ENCODE peak calls at places on chromosomes 5 and 9, in eight cellular contexts. One of them, this sample, is unnamed.

GRCh38 chr5:105903069-105903468 is 1767.7 kb downstream of the EFNA5 start:
- DNase-seq in uterus: no peak
- DNase-seq in IMR-90: peak
- DNase-seq in esophagus squamous epithelium: no peak
- DNase-seq in stomach: no peak
- DNase-seq in heart left ventricle: no peak
- DNase-seq in gastrocnemius medialis: no peak
- DNase-seq in HepG2: no peak
- DNase-seq in this sample: no peak

GRCh38 chr5:94471496-94471895 is 146.9 kb downstream of the KIAA0825 start:
- DNase-seq in heart left ventricle: no peak
- DNase-seq in IMR-90: no peak
- DNase-seq in stomach: no peak
- DNase-seq in uterus: no peak
- DNase-seq in esophagus squamous epithelium: no peak
- DNase-seq in HepG2: no peak
- DNase-seq in gastrocnemius medialis: no peak
- DNase-seq in this sample: no peak

GRCh38 chr9:116320180-116320799 is 166.7 kb downstream of the PAPPA start:
- DNase-seq in esophagus squamous epithelium: no peak
- DNase-seq in HepG2: no peak
- DNase-seq in IMR-90: no peak
- DNase-seq in gastrocnemius medialis: no peak
- DNase-seq in stomach: no peak
- DNase-seq in heart left ventricle: peak
- DNase-seq in uterus: no peak
- DNase-seq in this sample: no peak

GRCh38 chr9:37984672-37985611 is 81.0 kb upstream of the SLC25A51 start:
- DNase-seq in IMR-90: peak
- DNase-seq in uterus: no peak
- DNase-seq in HepG2: no peak
- DNase-seq in stomach: no peak
- DNase-seq in esophagus squamous epithelium: no peak
- DNase-seq in heart left ventricle: peak
- DNase-seq in gastrocnemius medialis: no peak
- DNase-seq in this sample: peak

GRCh38 chr9:105535920-105536668 is 21.8 kb upstream of the FKTN start:
- DNase-seq in HepG2: no peak
- DNase-seq in gastrocnemius medialis: no peak
- DNase-seq in IMR-90: no peak
- DNase-seq in esophagus squamous epithelium: no peak
- DNase-seq in stomach: no peak
- DNase-seq in heart left ventricle: no peak
- DNase-seq in uterus: no peak
- DNase-seq in this sample: no peak

GRCh38 chr9:129550199-129550839 is 70.6 kb downstream of the C9orf50 start:
- DNase-seq in uterus: peak
- DNase-seq in stomach: peak
- DNase-seq in IMR-90: peak
- DNase-seq in esophagus squamous epithelium: no peak
- DNase-seq in gastrocnemius medialis: peak
- DNase-seq in HepG2: no peak
- DNase-seq in heart left ventricle: peak
- DNase-seq in this sample: peak

GRCh38 chr9:21983509-21983908 is 10.7 kb downstream of the CDKN2A start:
- DNase-seq in stomach: no peak
- DNase-seq in IMR-90: no peak
- DNase-seq in esophagus squamous epithelium: no peak
- DNase-seq in gastrocnemius medialis: no peak
- DNase-seq in uterus: no peak
- DNase-seq in HepG2: no peak
- DNase-seq in heart left ventricle: no peak
- DNase-seq in this sample: no peak

GRCh38 chr9:116700882-116701836 is 14.1 kb downstream of the TRIM32 start:
- DNase-seq in HepG2: no peak
- DNase-seq in stomach: no peak
- DNase-seq in heart left ventricle: no peak
- DNase-seq in gastrocnemius medialis: peak
- DNase-seq in esophagus squamous epithelium: no peak
- DNase-seq in IMR-90: no peak
- DNase-seq in uterus: no peak
- DNase-seq in this sample: no peak

GRCh38 chr9:90641868-90642558 is 611 bp downstream of the DIRAS2 start:
- DNase-seq in HepG2: no peak
- DNase-seq in esophagus squamous epithelium: no peak
- DNase-seq in stomach: no peak
- DNase-seq in heart left ventricle: no peak
- DNase-seq in gastrocnemius medialis: no peak
- DNase-seq in uterus: no peak
- DNase-seq in IMR-90: no peak
- DNase-seq in this sample: no peak

GRCh38 chr9:112867275-112867991 is 23.2 kb downstream of the SLC46A2 start:
- DNase-seq in IMR-90: peak
- DNase-seq in heart left ventricle: no peak
- DNase-seq in HepG2: peak
- DNase-seq in uterus: no peak
- DNase-seq in esophagus squamous epithelium: no peak
- DNase-seq in stomach: no peak
- DNase-seq in gastrocnemius medialis: no peak
- DNase-seq in this sample: peak

GRCh38 chr9:109232449-109232848 is 65.4 kb upstream of the FRRS1L start:
- DNase-seq in esophagus squamous epithelium: no peak
- DNase-seq in gastrocnemius medialis: no peak
- DNase-seq in heart left ventricle: no peak
- DNase-seq in uterus: no peak
- DNase-seq in IMR-90: peak
- DNase-seq in HepG2: no peak
- DNase-seq in stomach: no peak
- DNase-seq in this sample: peak

GRCh38 chr9:2297771-2298170 is 282.6 kb downstream of the SMARCA2 start:
- DNase-seq in stomach: no peak
- DNase-seq in gastrocnemius medialis: no peak
- DNase-seq in heart left ventricle: no peak
- DNase-seq in esophagus squamous epithelium: no peak
- DNase-seq in HepG2: no peak
- DNase-seq in IMR-90: no peak
- DNase-seq in uterus: no peak
- DNase-seq in this sample: no peak

GRCh38 chr9:106775960-106776359 is 87.0 kb upstream of the ZNF462 start:
- DNase-seq in stomach: no peak
- DNase-seq in HepG2: no peak
- DNase-seq in uterus: no peak
- DNase-seq in esophagus squamous epithelium: no peak
- DNase-seq in gastrocnemius medialis: no peak
- DNase-seq in heart left ventricle: no peak
- DNase-seq in IMR-90: no peak
- DNase-seq in this sample: no peak

GRCh38 chr5:103573411-103573810 is 10.8 kb upstream of the NUDT12 start:
- DNase-seq in IMR-90: no peak
- DNase-seq in uterus: no peak
- DNase-seq in heart left ventricle: no peak
- DNase-seq in gastrocnemius medialis: no peak
- DNase-seq in stomach: no peak
- DNase-seq in esophagus squamous epithelium: no peak
- DNase-seq in HepG2: no peak
- DNase-seq in this sample: no peak

GRCh38 chr5:84438456-84438855 is 53.8 kb upstream of the EDIL3 start:
- DNase-seq in stomach: no peak
- DNase-seq in esophagus squamous epithelium: no peak
- DNase-seq in heart left ventricle: no peak
- DNase-seq in gastrocnemius medialis: no peak
- DNase-seq in uterus: no peak
- DNase-seq in HepG2: no peak
- DNase-seq in IMR-90: peak
- DNase-seq in this sample: no peak

GRCh38 chr9:132409828-132410528 is at the start of gene CFAP77:
- DNase-seq in heart left ventricle: peak
- DNase-seq in IMR-90: peak
- DNase-seq in gastrocnemius medialis: no peak
- DNase-seq in uterus: peak
- DNase-seq in stomach: peak
- DNase-seq in esophagus squamous epithelium: no peak
- DNase-seq in HepG2: peak
- DNase-seq in this sample: peak

GRCh38 chr5:106174903-106175302 is 1495.8 kb downstream of the EFNA5 start:
- DNase-seq in gastrocnemius medialis: no peak
- DNase-seq in stomach: no peak
- DNase-seq in IMR-90: no peak
- DNase-seq in HepG2: no peak
- DNase-seq in uterus: no peak
- DNase-seq in heart left ventricle: no peak
- DNase-seq in esophagus squamous epithelium: no peak
- DNase-seq in this sample: no peak

GRCh38 chr9:99090366-99091130 is 14.4 kb upstream of the TGFBR1 start:
- DNase-seq in esophagus squamous epithelium: no peak
- DNase-seq in stomach: no peak
- DNase-seq in uterus: no peak
- DNase-seq in HepG2: no peak
- DNase-seq in heart left ventricle: no peak
- DNase-seq in IMR-90: no peak
- DNase-seq in gastrocnemius medialis: no peak
- DNase-seq in this sample: no peak

GRCh38 chr9:89463986-89464901 is 33.7 kb downstream of the SEMA4D start:
- DNase-seq in gastrocnemius medialis: no peak
- DNase-seq in stomach: peak
- DNase-seq in heart left ventricle: no peak
- DNase-seq in IMR-90: no peak
- DNase-seq in HepG2: no peak
- DNase-seq in uterus: no peak
- DNase-seq in esophagus squamous epithelium: peak
- DNase-seq in this sample: no peak
- TF ChIP-seq POLR2A in gastrocnemius medialis: no peak
- TF ChIP-seq POLR2A in stomach: no peak
- TF ChIP-seq POLR2A in heart left ventricle: no peak
- TF ChIP-seq POLR2A in IMR-90: no peak
- TF ChIP-seq POLR2A in HepG2: no peak
- TF ChIP-seq POLR2A in uterus: no peak
- TF ChIP-seq POLR2A in esophagus squamous epithelium: no peak
- TF ChIP-seq POLR2A in this sample: no peak

GRCh38 chr9:83197611-83198010 is 134.7 kb upstream of the RASEF start:
- DNase-seq in esophagus squamous epithelium: no peak
- DNase-seq in gastrocnemius medialis: no peak
- DNase-seq in HepG2: no peak
- DNase-seq in IMR-90: no peak
- DNase-seq in uterus: no peak
- DNase-seq in stomach: no peak
- DNase-seq in heart left ventricle: no peak
- DNase-seq in this sample: no peak
- TF ChIP-seq POLR2A in esophagus squamous epithelium: no peak
- TF ChIP-seq POLR2A in gastrocnemius medialis: no peak
- TF ChIP-seq POLR2A in HepG2: no peak
- TF ChIP-seq POLR2A in IMR-90: no peak
- TF ChIP-seq POLR2A in uterus: no peak
- TF ChIP-seq POLR2A in stomach: no peak
- TF ChIP-seq POLR2A in heart left ventricle: no peak
- TF ChIP-seq POLR2A in this sample: no peak

DNA sequence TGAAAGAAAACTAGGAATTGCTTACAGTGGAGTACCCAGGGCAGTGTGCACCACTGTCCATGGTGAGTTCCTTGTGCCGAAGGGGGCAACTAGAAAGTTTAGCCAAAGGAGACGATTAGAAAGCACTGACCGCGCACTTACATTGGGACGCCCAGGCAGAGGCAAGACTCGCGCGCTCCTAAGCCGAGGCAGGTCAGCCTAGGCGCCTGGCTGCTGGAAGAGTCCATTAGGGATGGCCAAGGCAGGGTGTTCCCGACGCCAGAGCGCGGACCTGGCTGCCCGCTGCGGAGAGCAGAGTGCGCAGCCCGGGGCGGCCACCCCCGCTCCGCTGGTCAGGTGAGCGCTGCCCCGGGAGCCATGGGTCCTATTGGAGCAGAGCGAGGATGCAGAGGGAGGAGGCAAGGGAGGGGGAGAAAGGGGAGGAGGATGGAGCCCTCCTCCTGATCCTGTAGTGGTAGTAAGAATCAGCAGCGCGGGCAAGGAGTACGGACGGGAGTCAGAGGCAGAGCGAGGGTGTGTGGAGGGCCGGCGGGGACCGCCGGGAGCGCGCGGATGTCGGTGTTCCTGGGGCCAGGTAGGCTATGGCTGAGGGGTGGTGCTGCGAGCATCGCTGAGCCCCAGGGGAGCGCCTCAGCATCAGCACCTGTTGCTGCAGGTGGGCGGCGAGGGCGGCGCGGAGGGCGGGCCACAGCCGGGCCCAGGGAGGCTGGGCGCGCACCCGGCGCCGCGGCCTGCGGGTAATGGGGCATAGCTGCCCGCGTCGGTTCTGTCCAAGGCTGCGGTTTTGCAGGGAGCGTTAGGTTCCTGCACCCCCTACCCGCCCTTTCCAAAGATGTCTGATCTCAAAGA is at the start of gene ADGRV1:
- DNase-seq in HepG2: peak
- DNase-seq in gastrocnemius medialis: peak
- DNase-seq in IMR-90: peak
- DNase-seq in stomach: peak
- DNase-seq in esophagus squamous epithelium: no peak
- DNase-seq in uterus: peak
- DNase-seq in heart left ventricle: peak
- DNase-seq in this sample: no peak
- TF ChIP-seq POLR2A in HepG2: no peak
- TF ChIP-seq POLR2A in gastrocnemius medialis: no peak
- TF ChIP-seq POLR2A in IMR-90: no peak
- TF ChIP-seq POLR2A in stomach: no peak
- TF ChIP-seq POLR2A in esophagus squamous epithelium: no peak
- TF ChIP-seq POLR2A in uterus: no peak
- TF ChIP-seq POLR2A in heart left ventricle: no peak
- TF ChIP-seq POLR2A in this sample: no peak

DNA sequence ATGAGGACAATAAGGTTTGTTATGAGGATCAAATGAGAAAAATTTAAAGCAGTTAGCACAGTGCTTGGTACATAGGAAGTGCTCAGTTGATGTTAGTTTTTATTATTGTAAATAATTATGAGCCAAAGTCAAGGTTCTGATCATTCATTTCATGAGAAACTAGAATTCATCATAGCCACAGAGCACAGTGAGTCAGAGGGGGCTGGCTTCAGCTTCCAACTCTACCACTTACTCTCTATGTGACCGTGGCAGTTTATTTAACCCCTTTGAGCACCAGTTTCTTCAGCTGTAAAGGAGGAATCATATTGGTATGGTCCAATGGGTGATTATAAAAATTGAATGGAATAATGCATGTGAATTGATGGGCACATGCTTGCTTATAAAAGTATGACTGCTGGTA is 39.4 kb downstream of the KLHL3 start:
- DNase-seq in stomach: no peak
- DNase-seq in heart left ventricle: no peak
- DNase-seq in IMR-90: peak
- DNase-seq in gastrocnemius medialis: no peak
- DNase-seq in uterus: no peak
- DNase-seq in esophagus squamous epithelium: no peak
- DNase-seq in HepG2: no peak
- DNase-seq in this sample: no peak
- TF ChIP-seq POLR2A in stomach: no peak
- TF ChIP-seq POLR2A in heart left ventricle: no peak
- TF ChIP-seq POLR2A in IMR-90: no peak
- TF ChIP-seq POLR2A in gastrocnemius medialis: no peak
- TF ChIP-seq POLR2A in uterus: no peak
- TF ChIP-seq POLR2A in esophagus squamous epithelium: no peak
- TF ChIP-seq POLR2A in HepG2: no peak
- TF ChIP-seq POLR2A in this sample: no peak

This sample was measured in H54.